ENCODE peak calls at places on chromosomes 7 and 10, in four cellular contexts. Z is spleen, A is left ventricle myocardium inferior, M is OCI-LY7. Y is an unnamed sample.

GRCh38 chr7:25633420-25633819 is 405.1 kb upstream of the NPVF start:
- DNase-seq in A (no peak), M (no peak), Z (no peak), Y (no peak)

GRCh38 chr7:36367561-36367889 is 22.1 kb upstream of the ANLN start:
- DNase-seq in A (no peak), Z (no peak), M (no peak), Y (no peak)

GRCh38 chr10:124213881-124214523 is 120.6 kb upstream of the CHST15 start:
- DNase-seq in Z (no peak), A (no peak), M (no peak), Y (no peak)

GRCh38 chr7:45156516-45157272 is 897 bp upstream of the RAMP3 start:
- DNase-seq in M (no peak), Z (peak), A (no peak), Y (no peak)

GRCh38 chr10:75683158-75683557 is 251.7 kb downstream of the LRMDA start:
- DNase-seq in A (no peak), M (no peak), Z (no peak), Y (no peak)

GRCh38 chr7:133676805-133677370 is 424.0 kb downstream of the EXOC4 start:
- DNase-seq in Z (no peak), M (no peak), A (no peak), Y (no peak)

GRCh38 chr7:23214423-23214822 is 32.2 kb upstream of the GPNMB start:
- DNase-seq in M (no peak), A (no peak), Z (no peak), Y (no peak)

GRCh38 chr10:123042708-123043408 is 34.1 kb downstream of the ACADSB start:
- DNase-seq in Z (no peak), M (no peak), A (no peak), Y (no peak)

GRCh38 chr10:28738200-28738599 is 60.9 kb downstream of the BAMBI start:
- DNase-seq in M (peak), Z (no peak), A (no peak), Y (no peak)

GRCh38 chr7:33716581-33717477 is 188.5 kb upstream of the BMPER start:
- DNase-seq in A (no peak), Z (no peak), M (peak), Y (peak)

GRCh38 chr7:103106336-103107070 is 31.6 kb downstream of the ARMC10 start:
- DNase-seq in A (no peak), Z (no peak), M (no peak), Y (no peak)

GRCh38 chr7:8058852-8059251 is 90.3 kb downstream of the GLCCI1 start:
- DNase-seq in M (no peak), A (no peak), Z (no peak), Y (no peak)

GRCh38 chr10:43573250-43574034 is 974 bp downstream of the ZNF239 start:
- DNase-seq in M (no peak), A (no peak), Z (no peak), Y (no peak)

GRCh38 chr10:48934672-48935071 is 5.0 kb downstream of the LRRC18 start:
- DNase-seq in M (no peak), Z (no peak), A (no peak), Y (no peak)

GRCh38 chr7:30510124-30511074 is 5.8 kb upstream of the GGCT start:
- DNase-seq in Z (no peak), A (no peak), M (peak), Y (peak)

DNA sequence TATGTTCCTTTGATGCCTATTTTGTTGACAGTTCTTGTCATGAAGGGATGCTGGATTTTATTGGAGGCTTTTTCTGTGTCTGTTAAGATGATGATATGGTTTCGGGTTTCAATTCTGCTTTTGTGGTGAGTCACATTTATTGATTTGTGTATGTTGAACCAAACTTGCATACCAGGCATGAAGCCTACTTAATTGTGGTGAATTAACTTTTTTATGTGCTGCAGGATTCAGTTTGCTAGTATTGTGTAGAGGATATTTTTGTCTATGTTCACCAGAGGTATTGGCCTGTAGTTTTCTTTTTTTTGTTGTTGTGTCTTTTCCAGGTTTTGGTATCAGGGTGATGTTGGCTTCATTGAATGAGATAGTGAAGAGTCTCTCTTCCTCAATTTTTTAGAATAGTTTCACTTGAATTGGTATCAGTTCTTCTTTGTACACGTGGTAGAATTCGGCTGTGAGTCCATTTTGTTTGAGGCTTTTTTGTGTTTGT is 345.9 kb downstream of the KIF20B start:
- DNase-seq in Z (no peak), A (no peak), M (peak), Y (no peak)
- H3K27ac ChIP-seq in Z (no peak), A (no peak), M (peak), Y (no peak)

DNA sequence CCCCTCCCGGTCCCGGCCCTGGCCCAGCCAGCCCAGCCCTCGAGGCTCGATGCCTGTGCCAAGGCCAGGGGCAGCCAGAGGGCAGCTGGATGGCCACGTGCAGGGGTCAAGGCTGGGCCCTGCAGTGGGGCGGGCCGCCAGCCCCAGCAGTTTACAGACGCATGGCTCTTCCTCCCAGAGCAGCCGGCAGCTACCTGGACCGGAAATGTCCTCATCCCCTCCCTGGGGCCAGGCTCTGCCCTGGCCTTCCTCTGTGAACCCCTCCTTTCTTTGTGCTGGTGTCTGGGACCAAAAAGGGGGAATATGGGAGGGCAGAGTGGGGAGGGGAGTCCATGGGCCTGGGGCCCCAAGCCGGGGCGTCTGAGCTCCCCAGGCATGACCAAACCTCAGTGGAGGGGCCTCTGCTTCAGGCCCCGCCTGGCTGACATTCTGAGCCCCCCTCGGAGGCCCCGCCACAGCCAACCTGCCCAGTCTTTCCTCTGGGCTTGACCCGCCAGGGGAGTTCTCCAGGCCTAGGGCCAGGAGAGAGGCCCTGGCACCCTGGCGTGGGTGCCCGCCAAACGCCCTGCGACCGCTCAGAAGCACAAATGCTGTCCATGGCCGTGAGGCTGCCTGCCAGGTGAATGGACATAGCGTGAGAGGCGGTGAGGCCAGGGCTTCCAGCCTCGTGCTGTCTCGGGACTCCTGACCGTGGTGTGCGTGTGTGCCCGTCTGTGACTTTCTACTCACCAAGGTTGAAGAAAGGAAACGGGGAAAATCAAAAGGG is 24.7 kb upstream of the AMZ1 start:
- DNase-seq in M (no peak), A (peak), Z (peak), Y (no peak)
- H3K27ac ChIP-seq in M (no peak), A (peak), Z (peak), Y (peak)

DNA sequence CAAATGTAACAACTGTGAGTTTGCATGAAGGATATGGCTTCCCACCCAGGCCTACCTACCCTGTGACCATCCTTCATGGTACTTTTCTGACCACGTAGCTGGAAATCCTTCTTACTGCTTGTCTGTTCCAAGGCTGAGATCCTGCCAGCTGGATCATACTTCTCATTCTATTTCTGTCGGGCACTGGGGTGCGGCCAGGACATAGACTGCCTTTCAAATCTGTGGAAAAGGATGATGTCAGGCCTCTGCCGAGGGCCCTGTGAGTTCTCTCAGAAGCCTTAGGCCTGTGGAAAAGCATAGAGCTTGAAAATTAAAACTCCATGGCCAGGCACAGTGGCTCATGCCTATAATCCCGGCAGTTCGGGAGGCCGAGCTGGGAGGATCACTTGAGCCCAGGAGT is 10.0 kb downstream of the VWC2 start:
- DNase-seq in A (peak), M (no peak), Z (no peak), Y (no peak)
- H3K27ac ChIP-seq in A (peak), M (no peak), Z (no peak), Y (no peak)

GRCh38 chr7:2081526-2082356 is 151.0 kb downstream of the MAD1L1 start:
- DNase-seq in Z (no peak), A (no peak), M (no peak), Y (no peak)
- H3K27ac ChIP-seq in Z (no peak), A (no peak), M (no peak), Y (no peak)

GRCh38 chr10:114526497-114527238 is 122.4 kb upstream of the AFAP1L2 start:
- DNase-seq in Z (peak), A (peak), M (peak), Y (peak)

GRCh38 chr10:114525368-114525949 is 121.2 kb upstream of the AFAP1L2 start:
- DNase-seq in Z (no peak), M (peak), A (no peak), Y (peak)

GRCh38 chr10:114523876-114524275 is 119.6 kb upstream of the AFAP1L2 start:
- DNase-seq in A (no peak), Z (no peak), M (peak), Y (no peak)

GRCh38 chr10:114521250-114521649 is 116.9 kb upstream of the AFAP1L2 start:
- DNase-seq in M (no peak), Z (no peak), A (no peak), Y (no peak)

GRCh38 chr10:114526112-114526496 is 121.8 kb upstream of the AFAP1L2 start:
- DNase-seq in A (no peak), Z (no peak), M (peak), Y (no peak)
- H3K27ac ChIP-seq in A (peak), Z (peak), M (peak), Y (peak)

GRCh38 chr10:62996925-62997324 is 136.2 kb upstream of the NRBF2 start:
- DNase-seq in Z (no peak), A (peak), M (no peak), Y (no peak)

GRCh38 chr10:62993121-62993520 is 140.0 kb upstream of the NRBF2 start:
- DNase-seq in Z (no peak), M (no peak), A (no peak), Y (no peak)

GRCh38 chr10:62990126-62990525 is 143.0 kb upstream of the NRBF2 start:
- DNase-seq in Z (no peak), M (no peak), A (no peak), Y (no peak)

DNA sequence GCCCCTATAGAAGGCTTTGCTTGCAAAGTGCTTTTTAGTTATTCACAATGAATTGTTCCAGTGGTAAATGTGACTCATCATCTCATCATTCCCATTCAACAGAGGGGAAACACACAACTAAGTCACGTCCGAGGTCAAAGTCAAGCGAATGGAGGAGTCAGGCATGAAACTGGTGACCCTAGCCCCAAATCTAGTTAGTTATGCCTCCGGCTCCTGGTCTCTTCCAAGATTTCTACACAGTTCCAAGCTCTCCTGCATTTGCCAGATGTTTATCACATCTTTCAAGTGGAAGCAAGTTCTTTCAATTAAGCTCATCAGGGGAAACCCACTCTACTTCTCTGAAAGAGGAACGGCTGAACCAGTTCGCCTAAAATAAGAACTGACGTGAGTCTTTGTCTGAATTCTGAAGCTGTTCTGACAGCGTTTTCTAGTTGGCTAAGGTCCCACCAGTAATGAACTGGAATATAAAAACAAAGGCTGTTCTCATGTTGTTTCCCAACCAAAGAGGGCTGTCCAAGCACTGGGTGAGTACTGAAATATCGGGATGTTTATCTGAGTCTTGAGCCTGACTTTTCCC is 140.9 kb upstream of the NRBF2 start:
- DNase-seq in M (no peak), Z (no peak), A (no peak), Y (no peak)
- H3K27ac ChIP-seq in M (no peak), Z (no peak), A (peak), Y (no peak)

DNA sequence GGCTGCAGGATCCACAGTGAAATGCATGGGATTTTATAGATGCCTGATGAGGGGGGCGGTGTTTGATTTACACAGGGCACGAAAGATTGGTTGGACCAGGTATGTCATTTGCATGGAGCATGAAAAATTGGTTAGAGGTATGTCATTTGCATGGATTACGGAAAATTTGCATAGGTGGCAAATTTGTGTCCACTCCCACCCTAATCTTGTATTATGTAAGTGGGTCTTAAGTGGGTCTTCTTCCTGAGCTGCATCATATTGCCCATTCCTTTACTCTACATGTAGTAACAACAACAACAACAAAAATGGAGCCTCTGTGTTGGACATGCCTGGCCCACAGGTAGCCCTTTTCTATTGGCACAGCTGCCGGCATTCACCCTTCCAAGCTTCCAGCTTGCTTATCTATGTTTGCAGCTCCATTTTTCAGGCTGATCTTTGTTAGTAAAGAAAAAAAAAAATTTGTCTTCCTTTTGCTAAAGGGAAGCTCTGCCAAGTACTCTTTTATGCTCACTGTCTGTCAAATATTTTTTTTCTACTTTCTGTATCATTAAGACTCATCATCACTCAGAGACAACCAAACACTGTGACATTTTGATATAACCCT is 10.3 kb upstream of the ZNF273 start:
- DNase-seq in A (no peak), Z (no peak), M (no peak), Y (no peak)
- H3K27ac ChIP-seq in A (no peak), Z (no peak), M (no peak), Y (no peak)

DNA sequence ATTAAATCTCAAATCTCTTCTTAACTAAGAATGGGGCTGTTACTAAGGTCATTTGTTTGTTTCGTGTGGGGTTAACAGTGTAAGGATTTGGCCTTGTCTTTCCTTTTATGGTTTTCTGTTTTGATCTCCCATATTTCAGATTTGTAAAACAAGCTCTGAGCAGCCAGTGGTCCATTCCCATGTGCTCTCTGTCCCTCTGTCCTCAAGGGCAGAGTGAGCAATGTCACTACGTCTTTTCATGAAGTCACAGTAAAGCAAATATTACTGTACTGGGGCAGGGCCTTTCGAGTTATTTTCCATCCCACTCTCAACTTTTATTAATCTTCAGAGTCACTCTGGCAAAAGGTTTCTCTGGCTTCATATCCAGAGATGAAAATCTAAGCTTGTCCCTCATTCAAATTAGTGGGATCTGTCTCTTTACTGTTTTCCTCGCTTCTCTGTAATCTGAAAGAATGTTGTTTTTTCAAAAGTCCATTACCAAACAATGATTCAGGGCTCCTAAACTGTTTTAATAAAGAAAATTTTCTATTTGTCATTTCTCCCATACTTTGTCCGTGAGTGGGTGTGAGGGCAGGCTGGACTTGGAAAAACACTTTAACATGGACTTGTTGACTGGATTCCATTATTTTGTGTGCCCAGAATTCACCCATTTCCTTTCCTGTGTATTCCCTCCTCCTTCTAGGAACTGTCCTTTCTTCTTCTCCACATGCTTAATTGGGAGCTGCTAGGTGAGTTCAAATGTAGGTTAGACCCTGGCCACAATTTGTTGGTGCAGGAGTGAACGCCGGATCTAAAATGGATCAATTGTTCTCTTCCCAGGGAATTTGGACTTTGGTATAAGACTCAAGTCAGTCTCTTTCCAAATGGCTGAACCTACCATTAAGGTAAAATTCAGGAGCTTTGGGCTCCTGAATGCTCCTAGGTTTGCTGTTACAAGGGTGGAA is 42.1 kb upstream of the NAMPT start:
- DNase-seq in Z (no peak), A (no peak), M (no peak), Y (no peak)
- H3K27ac ChIP-seq in Z (no peak), A (no peak), M (no peak), Y (no peak)

GRCh38 chr7:18320422-18320821 is 175.1 kb upstream of the HDAC9 start:
- DNase-seq in Z (no peak), M (no peak), A (no peak), Y (no peak)
- H3K27ac ChIP-seq in Z (peak), M (no peak), A (no peak), Y (no peak)

GRCh38 chr7:157570531-157571200 is 233.9 kb downstream of the DNAJB6 start:
- DNase-seq in A (no peak), Z (peak), M (no peak), Y (no peak)

GRCh38 chr7:157569967-157570366 is 233.2 kb downstream of the DNAJB6 start:
- DNase-seq in Z (no peak), M (no peak), A (no peak), Y (no peak)

GRCh38 chr7:157567666-157568065 is 230.9 kb downstream of the DNAJB6 start:
- DNase-seq in M (no peak), Z (peak), A (no peak), Y (no peak)

GRCh38 chr7:157568071-157568784 is 231.4 kb downstream of the DNAJB6 start:
- DNase-seq in Z (peak), A (no peak), M (no peak), Y (no peak)

GRCh38 chr7:157568785-157569584 is 232.2 kb downstream of the DNAJB6 start:
- DNase-seq in A (peak), M (peak), Z (peak), Y (no peak)
- H3K27ac ChIP-seq in A (peak), M (no peak), Z (peak), Y (no peak)